ENCODE peak calls at places on chromosomes 13 and 19, in seven cellular contexts. V is left ventricle myocardium inferior; M is ovary; G is esophagus squamous epithelium; N is iPS DF 6.9; W is naive thymus-derived CD4-positive, alpha-beta T cell; D is effector memory CD4-positive, alpha-beta T cell. H is an unnamed sample.

GRCh38 chr19:48400018-48400742 is 6.7 kb downstream of the GRIN2D start:
- DNase-seq in W (peak; percentile 18), M (peak; percentile 56), N (no peak), V (peak; percentile 53), D (no peak), G (no peak), H (peak; percentile 73)

GRCh38 chr19:14517840-14518505 is at the start of gene DNAJB1:
- DNase-seq in D (peak; percentile 50), V (peak; percentile 86), N (no peak), W (no peak), M (peak; percentile 90), G (no peak), H (peak; percentile 88)

GRCh38 chr13:85853901-85854663 is 54.9 kb upstream of the SLITRK6 start:
- DNase-seq in N (no peak), V (no peak), G (no peak), D (no peak), W (no peak), M (no peak), H (no peak)

GRCh38 chr19:51549533-51550324 is 18.3 kb upstream of the SIGLEC6 start:
- DNase-seq in G (no peak), W (no peak), M (no peak), D (no peak), N (no peak), V (no peak), H (no peak)

GRCh38 chr13:114118086-114118762 is 14.2 kb downstream of the RASA3 start:
- DNase-seq in W (no peak), D (no peak), G (no peak), V (no peak), N (no peak), M (no peak), H (no peak)

GRCh38 chr19:35935911-35936737 is at the start of gene LRFN3:
- DNase-seq in M (peak; percentile 82), N (peak; percentile 47), G (no peak), V (peak; percentile 78), W (no peak), D (peak; percentile 10), H (peak; percentile 94)

GRCh38 chr13:43377149-43377548 is 353.8 kb downstream of the DNAJC15 start:
- DNase-seq in D (no peak), M (no peak), W (no peak), N (no peak), V (peak; percentile 52), G (no peak), H (peak; percentile 78)

GRCh38 chr13:42807236-42807635 is 25.9 kb downstream of the FAM216B start:
- DNase-seq in D (no peak), M (no peak), G (no peak), V (no peak), W (no peak), N (no peak), H (no peak)

GRCh38 chr13:29707876-29708543 is 112.5 kb upstream of the SLC7A1 start:
- DNase-seq in G (no peak), D (no peak), M (no peak), W (peak; percentile 18), N (peak; percentile 61), V (no peak), H (no peak)

GRCh38 chr19:43380771-43381386 is 27.4 kb downstream of the CD177 start:
- DNase-seq in M (no peak), V (no peak), W (no peak), G (no peak), N (no peak), D (no peak), H (no peak)

GRCh38 chr19:46412983-46413261 is 442 bp downstream of the CCDC8 start:
- DNase-seq in W (no peak), N (no peak), D (no peak), V (no peak), G (no peak), M (no peak), H (no peak)

GRCh38 chr19:46416077-46416709 is 2.8 kb upstream of the CCDC8 start:
- DNase-seq in V (peak; percentile 89), N (no peak), M (peak; percentile 98), W (no peak), G (no peak), D (no peak), H (peak; percentile 94)

GRCh38 chr19:46411088-46412033 is 2.0 kb downstream of the CCDC8 start:
- DNase-seq in W (no peak), G (no peak), V (no peak), N (no peak), D (no peak), M (no peak), H (peak; percentile 66)

GRCh38 chr19:46412034-46412982 is 1.1 kb downstream of the CCDC8 start:
- DNase-seq in M (peak; percentile 50), G (no peak), N (no peak), W (no peak), V (no peak), D (no peak), H (peak; percentile 61)

GRCh38 chr19:46413262-46414031 is at the start of gene CCDC8:
- DNase-seq in N (peak; percentile 82), V (peak; percentile 89), W (no peak), D (no peak), G (no peak), M (peak; percentile 96), H (peak; percentile 95)
- H3K4me3 ChIP-seq in N (peak within 1 kb of the TSS; percentile 65), V (peak within 1 kb of the TSS; percentile 73), W (no peak within 1 kb of the TSS), D (no peak within 1 kb of the TSS), G (peak within 1 kb of the TSS; percentile 46), M (peak within 1 kb of the TSS; percentile 64), H (peak within 1 kb of the TSS; percentile 54)

DNA sequence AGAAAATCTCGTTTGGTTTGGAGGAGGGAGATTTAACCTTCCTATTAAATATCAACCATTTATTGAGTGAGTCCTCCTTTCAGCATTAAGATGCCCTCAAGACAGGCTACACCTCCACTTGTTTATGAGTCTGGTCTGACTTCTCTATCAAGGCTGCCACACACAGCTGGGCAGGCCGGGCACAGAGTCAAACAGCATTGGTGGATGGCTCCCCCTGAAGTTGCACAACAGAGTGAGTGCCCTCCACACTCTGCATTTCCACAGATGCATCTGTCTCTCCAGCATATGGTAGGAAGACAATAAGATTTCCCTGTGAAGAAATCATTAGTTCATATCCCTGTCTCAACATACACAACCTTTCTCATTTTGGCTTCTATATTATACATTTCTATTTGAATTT is 31.4 kb downstream of the PHF11 start:
- DNase-seq in N (no peak), W (no peak), G (no peak), M (no peak), D (no peak), V (peak; percentile 24), H (no peak)
- H3K4me1 ChIP-seq in N (no peaks in the 10 kb centered on the region), W (no peaks in the 10 kb centered on the region), G (no peaks in the 10 kb centered on the region), M (no peaks in the 10 kb centered on the region), D (no peaks in the 10 kb centered on the region), V (peaks cover 26% of the 10 kb centered on the region), H (peaks cover 2% of the 10 kb centered on the region)

GRCh38 chr19:54299126-54299498 is 13.9 kb downstream of the LILRA5 start:
- DNase-seq in N (no peak), W (no peak), V (no peak), G (no peak), D (no peak), M (no peak), H (no peak)
- H3K27ac ChIP-seq in N (no peak overlapping the region), W (no peak overlapping the region), V (no peak overlapping the region), G (no peak overlapping the region), D (no peak overlapping the region), M (no peak overlapping the region), H (no peak overlapping the region)

GRCh38 chr13:102799544-102800144 is 725 bp downstream of the BIVM start:
- DNase-seq in G (no peak), V (no peak), D (no peak), M (no peak), N (no peak), W (no peak), H (peak; percentile 83)
- H3K4me3 ChIP-seq in G (peak overlapping the region; percentile 66), V (peak overlapping the region; percentile 92), D (peak overlapping the region; percentile 67), M (peak overlapping the region; percentile 73), N (peak overlapping the region; percentile 67), W (peak overlapping the region; percentile 74), H (peak overlapping the region; percentile 54)

GRCh38 chr13:31955745-31956144 is 75.8 kb upstream of the FRY start:
- DNase-seq in N (no peak), D (no peak), W (no peak), M (no peak), V (no peak), G (no peak), H (no peak)
- H3K4me1 ChIP-seq in N (no peaks in the 10 kb centered on the region), D (no peaks in the 10 kb centered on the region), W (no peaks in the 10 kb centered on the region), M (peaks cover 1% of the 10 kb centered on the region), V (peaks cover 10% of the 10 kb centered on the region), G (peaks cover 3% of the 10 kb centered on the region), H (peaks cover 3% of the 10 kb centered on the region)

DNA sequence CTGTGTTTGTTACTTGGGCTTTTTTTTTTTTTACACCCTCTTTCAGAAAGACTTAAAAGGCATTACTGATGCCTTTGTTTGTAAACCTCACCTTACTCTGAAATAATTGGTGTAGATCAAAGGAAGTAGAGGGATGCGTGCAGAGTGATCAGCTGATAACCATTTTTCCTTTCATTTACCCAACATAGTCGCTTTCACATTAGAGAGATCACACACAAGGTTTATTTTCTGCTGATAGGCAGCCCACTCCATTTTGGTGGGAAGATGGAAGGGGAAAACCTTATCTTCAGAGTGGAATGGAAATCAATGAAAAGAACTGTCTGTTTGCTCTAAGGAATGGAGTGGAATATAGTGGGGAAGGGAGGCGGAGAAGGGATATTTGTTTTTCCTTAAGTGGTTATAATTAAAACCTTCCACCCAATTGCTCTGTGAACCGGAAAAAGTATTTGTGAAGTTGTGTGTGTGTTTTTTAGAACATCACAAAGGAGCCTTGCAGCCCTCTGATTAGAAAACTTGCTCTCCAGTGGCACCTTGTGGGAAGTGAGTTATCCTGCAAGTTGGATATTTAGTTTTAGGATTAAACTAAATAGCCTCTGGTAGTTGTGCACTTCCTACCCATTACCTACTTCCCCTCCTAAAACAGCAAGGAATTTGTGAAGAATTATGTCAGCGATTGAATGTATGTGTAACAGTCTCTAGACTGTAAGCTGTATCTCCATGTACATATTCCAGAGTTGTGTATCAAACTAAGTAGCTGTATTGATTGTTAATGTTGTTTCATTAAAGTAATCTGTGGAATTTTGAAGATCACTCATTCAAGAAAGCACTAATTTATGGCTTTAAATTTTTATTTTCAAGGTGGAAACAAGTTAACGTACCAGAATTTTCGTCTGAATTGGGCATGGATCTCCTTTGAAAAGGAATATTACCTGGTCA is 76.8 kb downstream of the FREM2 start:
- DNase-seq in V (no peak), G (no peak), D (no peak), W (no peak), N (peak; percentile 18), M (no peak), H (no peak)
- H3K27ac ChIP-seq in V (no peak overlapping the region), G (no peak overlapping the region), D (no peak overlapping the region), W (no peak overlapping the region), N (no peak overlapping the region), M (no peak overlapping the region), H (no peak overlapping the region)

DNA sequence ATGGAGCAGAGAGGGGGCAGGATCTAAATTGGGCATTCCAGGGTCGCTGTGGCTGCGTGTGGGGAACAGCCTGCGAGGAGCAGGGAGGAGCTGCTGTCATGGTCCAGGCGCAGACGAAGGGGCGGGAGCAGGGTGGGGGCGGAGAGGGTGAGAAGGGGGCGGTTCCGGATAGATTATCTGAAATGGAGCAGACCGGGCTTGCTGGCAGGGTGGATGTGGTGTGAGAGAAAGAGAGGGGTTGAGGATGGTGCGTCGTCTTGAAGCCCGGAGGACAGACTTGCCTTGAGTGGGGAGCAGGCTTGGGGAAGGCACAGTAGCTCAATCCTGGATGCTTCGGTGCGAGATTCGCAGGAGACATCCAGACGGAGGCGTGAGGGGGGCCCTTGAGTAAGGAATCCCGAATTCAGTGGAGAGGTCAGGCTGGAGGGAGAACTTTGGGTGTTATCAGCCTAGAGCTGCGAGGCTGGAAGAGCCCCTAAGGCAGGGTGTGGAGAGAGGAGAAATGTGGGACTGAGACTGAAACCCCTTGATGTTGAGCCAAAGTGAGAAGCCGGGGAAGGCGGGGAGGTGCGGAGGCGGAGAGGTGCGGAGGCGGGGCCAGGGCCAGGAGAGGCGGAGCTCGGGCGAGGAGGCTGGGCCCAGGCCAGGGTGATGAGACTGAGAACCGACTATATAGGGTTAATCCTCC is 40.7 kb downstream of the DPF1 start:
- DNase-seq in D (no peak), M (peak; percentile 76), W (no peak), N (peak; percentile 39), G (no peak), V (peak; percentile 54), H (peak; percentile 81)
- H3K4me3 ChIP-seq in D (no peak overlapping the region), M (no peak overlapping the region), W (no peak overlapping the region), N (peak overlapping the region; percentile 21), G (peak overlapping the region; percentile 37), V (peak overlapping the region; percentile 54), H (peak overlapping the region; percentile 24)

H was measured in right cardiac atrium.